ENCODE peak calls at places on chromosomes 7 and 10, in four cellular contexts. T is iPS-NIHi11, O is cerebellum, U is dorsolateral prefrontal cortex. L is an unnamed sample.

GRCh38 chr10:92024700-92025099 is 101.1 kb downstream of the BTAF1 start:
- DNase-seq in T (no peak), O (no peak), U (no peak), L (no peak)

GRCh38 chr10:17453377-17454091 is 861 bp downstream of the ST8SIA6 start:
- DNase-seq in T (peak; percentile 64), O (no peak), U (no peak), L (no peak)

GRCh38 chr7:80294321-80294720 is 159.7 kb downstream of the GNAI1 start:
- DNase-seq in T (no peak), O (no peak), U (no peak), L (no peak)

GRCh38 chr7:42152353-42153205 is 84.4 kb downstream of the GLI3 start:
- DNase-seq in T (no peak), O (no peak), U (no peak), L (no peak)

GRCh38 chr10:51092402-51092801 is 18.1 kb downstream of the PRKG1 start:
- DNase-seq in T (no peak), O (no peak), U (peak; percentile 45), L (no peak)

GRCh38 chr7:47584128-47584865 is 2.4 kb upstream of the TNS3 start:
- DNase-seq in T (no peak), O (no peak), U (no peak), L (no peak)

GRCh38 chr10:66833861-66834260 is 92.0 kb upstream of the LRRTM3 start:
- DNase-seq in T (no peak), O (no peak), U (no peak), L (no peak)

GRCh38 chr10:110081914-110082313 is 74.1 kb downstream of the ADD3 start:
- DNase-seq in T (no peak), O (no peak), U (no peak), L (peak; percentile 52)

GRCh38 chr7:50735327-50735726 is 47.4 kb downstream of the GRB10 start:
- DNase-seq in T (no peak), O (no peak), U (no peak), L (no peak)

GRCh38 chr10:178208-178607 is 43.0 kb downstream of the ZMYND11 start:
- DNase-seq in T (no peak), O (peak; percentile 54), U (no peak), L (no peak)

GRCh38 chr10:27611209-27611608 is 107.1 kb downstream of the RAB18 start:
- DNase-seq in T (no peak), O (no peak), U (no peak), L (no peak)

GRCh38 chr7:137687556-137688280 is 159.1 kb downstream of the DGKI start:
- DNase-seq in T (no peak), O (no peak), U (no peak), L (no peak)

GRCh38 chr10:128028508-128029279 is 97.5 kb downstream of the MKI67 start:
- DNase-seq in T (no peak), O (no peak), U (no peak), L (no peak)

GRCh38 chr7:36048902-36049240 is 104.2 kb upstream of the EEPD1 start:
- DNase-seq in T (no peak), O (no peak), U (no peak), L (no peak)

GRCh38 chr10:3776796-3777571 is 8.0 kb downstream of the KLF6 start:
- DNase-seq in T (no peak), O (no peak), U (no peak), L (no peak)

GRCh38 chr7:146736446-146737190 is 620.0 kb downstream of the CNTNAP2 start:
- DNase-seq in T (no peak), O (no peak), U (no peak), L (no peak)

GRCh38 chr7:74059681-74060588 is 23.7 kb upstream of the LIMK1 start:
- DNase-seq in T (peak; percentile 44), O (peak; percentile 85), U (no peak), L (no peak)

GRCh38 chr10:21509391-21510217 is 15.9 kb downstream of the SKIDA1 start:
- DNase-seq in T (peak; percentile 26), O (no peak), U (peak; percentile 59), L (no peak)

GRCh38 chr7:77759294-77759889 is 38.8 kb downstream of the TMEM60 start:
- DNase-seq in T (peak; percentile 51), O (peak; percentile 53), U (no peak), L (peak; percentile 42)

GRCh38 chr7:28980504-28981281 is 22.6 kb upstream of the TRIL start:
- DNase-seq in T (no peak), O (no peak), U (no peak), L (no peak)